ENCODE peak calls at places on chromosomes 6 and 20, in eight cellular contexts. One of them, this sample, is unnamed.

GRCh38 chr20:47204746-47205122 is 151.8 kb downstream of the ZMYND8 start:
- DNase-seq in GM23248: no peak
- DNase-seq in neural progenitor cell: no peak
- DNase-seq in GM23338: no peak
- DNase-seq in fibroblast of lung: no peak
- DNase-seq in PC-3: no peak
- DNase-seq in mesenchymal stem cell: no peak
- DNase-seq in hepatocyte: no peak
- DNase-seq in this sample: no peak

GRCh38 chr6:92495246-92495645 is 924.1 kb downstream of the EPHA7 start:
- DNase-seq in GM23248: no peak
- DNase-seq in neural progenitor cell: no peak
- DNase-seq in GM23338: no peak
- DNase-seq in fibroblast of lung: peak; percentile 1
- DNase-seq in PC-3: no peak
- DNase-seq in mesenchymal stem cell: peak; percentile 72
- DNase-seq in hepatocyte: no peak
- DNase-seq in this sample: no peak

GRCh38 chr6:139028658-139029469 is at the start of gene ABRACL:
- DNase-seq in GM23248: peak; percentile 77
- DNase-seq in neural progenitor cell: peak; percentile 52
- DNase-seq in GM23338: peak; percentile 48
- DNase-seq in fibroblast of lung: peak; percentile 56
- DNase-seq in PC-3: peak; percentile 65
- DNase-seq in mesenchymal stem cell: peak; percentile 82
- DNase-seq in hepatocyte: peak; percentile 86
- DNase-seq in this sample: peak; percentile 69

GRCh38 chr20:17615645-17616479 is 46.0 kb downstream of the DSTN start:
- DNase-seq in GM23248: no peak
- DNase-seq in neural progenitor cell: no peak
- DNase-seq in GM23338: no peak
- DNase-seq in fibroblast of lung: no peak
- DNase-seq in PC-3: no peak
- DNase-seq in mesenchymal stem cell: no peak
- DNase-seq in hepatocyte: no peak
- DNase-seq in this sample: no peak

GRCh38 chr20:1020614-1021013 is 18.5 kb upstream of the RSPO4 start:
- DNase-seq in GM23248: no peak
- DNase-seq in neural progenitor cell: no peak
- DNase-seq in GM23338: no peak
- DNase-seq in fibroblast of lung: no peak
- DNase-seq in PC-3: no peak
- DNase-seq in mesenchymal stem cell: no peak
- DNase-seq in hepatocyte: no peak
- DNase-seq in this sample: no peak

GRCh38 chr6:17103715-17104114 is 1.9 kb downstream of the STMND1 start:
- DNase-seq in GM23248: peak; percentile 34
- DNase-seq in neural progenitor cell: no peak
- DNase-seq in GM23338: peak; percentile 75
- DNase-seq in fibroblast of lung: no peak
- DNase-seq in PC-3: peak; percentile 39
- DNase-seq in mesenchymal stem cell: no peak
- DNase-seq in hepatocyte: no peak
- DNase-seq in this sample: no peak

GRCh38 chr20:22684072-22684762 is 99.8 kb upstream of the FOXA2 start:
- DNase-seq in GM23248: peak; percentile 82
- DNase-seq in neural progenitor cell: peak; percentile 87
- DNase-seq in GM23338: peak; percentile 90
- DNase-seq in fibroblast of lung: peak; percentile 74
- DNase-seq in PC-3: peak; percentile 90
- DNase-seq in mesenchymal stem cell: peak; percentile 73
- DNase-seq in hepatocyte: peak; percentile 86
- DNase-seq in this sample: peak; percentile 65

GRCh38 chr20:3430376-3431069 is 23.1 kb upstream of the DNAAF9 start:
- DNase-seq in GM23248: no peak
- DNase-seq in neural progenitor cell: no peak
- DNase-seq in GM23338: no peak
- DNase-seq in fibroblast of lung: no peak
- DNase-seq in PC-3: no peak
- DNase-seq in mesenchymal stem cell: no peak
- DNase-seq in hepatocyte: no peak
- DNase-seq in this sample: no peak

GRCh38 chr6:166866839-166867637 is 89.3 kb downstream of the RNASET2 start:
- DNase-seq in GM23248: no peak
- DNase-seq in neural progenitor cell: no peak
- DNase-seq in GM23338: no peak
- DNase-seq in fibroblast of lung: no peak
- DNase-seq in PC-3: no peak
- DNase-seq in mesenchymal stem cell: no peak
- DNase-seq in hepatocyte: no peak
- DNase-seq in this sample: no peak

GRCh38 chr6:69719602-69720193 is 77.1 kb downstream of the LMBRD1 start:
- DNase-seq in GM23248: peak; percentile 42
- DNase-seq in neural progenitor cell: peak; percentile 19
- DNase-seq in GM23338: peak; percentile 35
- DNase-seq in fibroblast of lung: peak; percentile 59
- DNase-seq in PC-3: peak; percentile 50
- DNase-seq in mesenchymal stem cell: peak; percentile 41
- DNase-seq in hepatocyte: peak; percentile 34
- DNase-seq in this sample: peak; percentile 46

GRCh38 chr20:43508106-43508505 is 609 bp downstream of the L3MBTL1 start:
- DNase-seq in GM23248: no peak
- DNase-seq in neural progenitor cell: peak; percentile 52
- DNase-seq in GM23338: peak; percentile 54
- DNase-seq in fibroblast of lung: no peak
- DNase-seq in PC-3: peak; percentile 22
- DNase-seq in mesenchymal stem cell: no peak
- DNase-seq in hepatocyte: peak; percentile 27
- DNase-seq in this sample: no peak

GRCh38 chr6:119672725-119673124 is 323.2 kb upstream of the MAN1A1 start:
- DNase-seq in GM23248: no peak
- DNase-seq in neural progenitor cell: peak; percentile 81
- DNase-seq in GM23338: peak; percentile 56
- DNase-seq in fibroblast of lung: no peak
- DNase-seq in PC-3: no peak
- DNase-seq in mesenchymal stem cell: no peak
- DNase-seq in hepatocyte: no peak
- DNase-seq in this sample: no peak

GRCh38 chr6:2937627-2938003 is 33.8 kb downstream of the SERPINB6 start:
- DNase-seq in GM23248: no peak
- DNase-seq in neural progenitor cell: no peak
- DNase-seq in GM23338: no peak
- DNase-seq in fibroblast of lung: no peak
- DNase-seq in PC-3: no peak
- DNase-seq in mesenchymal stem cell: no peak
- DNase-seq in hepatocyte: no peak
- DNase-seq in this sample: no peak

GRCh38 chr20:10553326-10553984 is 118.3 kb downstream of the SLX4IP start:
- DNase-seq in GM23248: peak; percentile 85
- DNase-seq in neural progenitor cell: peak; percentile 80
- DNase-seq in GM23338: peak; percentile 87
- DNase-seq in fibroblast of lung: peak; percentile 87
- DNase-seq in PC-3: peak; percentile 91
- DNase-seq in mesenchymal stem cell: peak; percentile 77
- DNase-seq in hepatocyte: peak; percentile 81
- DNase-seq in this sample: peak; percentile 67

GRCh38 chr20:6756961-6757595 is 10.4 kb upstream of the BMP2 start:
- DNase-seq in GM23248: no peak
- DNase-seq in neural progenitor cell: no peak
- DNase-seq in GM23338: no peak
- DNase-seq in fibroblast of lung: no peak
- DNase-seq in PC-3: no peak
- DNase-seq in mesenchymal stem cell: no peak
- DNase-seq in hepatocyte: no peak
- DNase-seq in this sample: no peak

GRCh38 chr6:35973670-35974222 is 50.7 kb downstream of the SLC26A8 start:
- DNase-seq in GM23248: no peak
- DNase-seq in neural progenitor cell: no peak
- DNase-seq in GM23338: no peak
- DNase-seq in fibroblast of lung: no peak
- DNase-seq in PC-3: peak; percentile 80
- DNase-seq in mesenchymal stem cell: peak; percentile 6
- DNase-seq in hepatocyte: peak; percentile 78
- DNase-seq in this sample: peak; percentile 93

GRCh38 chr20:33650753-33651561 is 11.2 kb upstream of the C20orf144 start:
- DNase-seq in GM23248: no peak
- DNase-seq in neural progenitor cell: no peak
- DNase-seq in GM23338: no peak
- DNase-seq in fibroblast of lung: no peak
- DNase-seq in PC-3: peak; percentile 70
- DNase-seq in mesenchymal stem cell: no peak
- DNase-seq in hepatocyte: peak; percentile 21
- DNase-seq in this sample: no peak

GRCh38 chr20:43900496-43900895 is 14.2 kb upstream of the TOX2 start:
- DNase-seq in GM23248: no peak
- DNase-seq in neural progenitor cell: peak; percentile 45
- DNase-seq in GM23338: no peak
- DNase-seq in fibroblast of lung: peak; percentile 73
- DNase-seq in PC-3: no peak
- DNase-seq in mesenchymal stem cell: no peak
- DNase-seq in hepatocyte: no peak
- DNase-seq in this sample: no peak

GRCh38 chr6:146865756-146866266 is 267.0 kb downstream of the ADGB start:
- DNase-seq in GM23248: no peak
- DNase-seq in neural progenitor cell: no peak
- DNase-seq in GM23338: no peak
- DNase-seq in fibroblast of lung: no peak
- DNase-seq in PC-3: no peak
- DNase-seq in mesenchymal stem cell: no peak
- DNase-seq in hepatocyte: no peak
- DNase-seq in this sample: no peak

GRCh38 chr20:59939879-59940128 is 301 bp downstream of the PPP1R3D start:
- DNase-seq in GM23248: peak; percentile 59
- DNase-seq in neural progenitor cell: no peak
- DNase-seq in GM23338: no peak
- DNase-seq in fibroblast of lung: no peak
- DNase-seq in PC-3: no peak
- DNase-seq in mesenchymal stem cell: no peak
- DNase-seq in hepatocyte: no peak
- DNase-seq in this sample: no peak

GRCh38 chr20:41701596-41702350 is 83.6 kb upstream of the CHD6 start:
- DNase-seq in GM23248: peak; percentile 61
- DNase-seq in neural progenitor cell: peak; percentile 8
- DNase-seq in GM23338: peak; percentile 42
- DNase-seq in fibroblast of lung: no peak
- DNase-seq in PC-3: no peak
- DNase-seq in mesenchymal stem cell: no peak
- DNase-seq in hepatocyte: no peak
- DNase-seq in this sample: no peak

GRCh38 chr20:62787329-62787728 is 8.9 kb upstream of the MRGBP start:
- DNase-seq in GM23248: no peak
- DNase-seq in neural progenitor cell: no peak
- DNase-seq in GM23338: no peak
- DNase-seq in fibroblast of lung: no peak
- DNase-seq in PC-3: no peak
- DNase-seq in mesenchymal stem cell: peak; percentile 33
- DNase-seq in hepatocyte: no peak
- DNase-seq in this sample: no peak

GRCh38 chr6:108360919-108361311 is 66.1 kb downstream of the AFG1L start:
- DNase-seq in GM23248: no peak
- DNase-seq in neural progenitor cell: no peak
- DNase-seq in GM23338: no peak
- DNase-seq in fibroblast of lung: no peak
- DNase-seq in PC-3: no peak
- DNase-seq in mesenchymal stem cell: no peak
- DNase-seq in hepatocyte: no peak
- DNase-seq in this sample: no peak

GRCh38 chr6:44253307-44254101 is 3.8 kb downstream of the SLC35B2 start:
- DNase-seq in GM23248: peak; percentile 58
- DNase-seq in neural progenitor cell: peak; percentile 67
- DNase-seq in GM23338: peak; percentile 83
- DNase-seq in fibroblast of lung: no peak
- DNase-seq in PC-3: peak; percentile 64
- DNase-seq in mesenchymal stem cell: peak; percentile 62
- DNase-seq in hepatocyte: peak; percentile 65
- DNase-seq in this sample: peak; percentile 39

DNA sequence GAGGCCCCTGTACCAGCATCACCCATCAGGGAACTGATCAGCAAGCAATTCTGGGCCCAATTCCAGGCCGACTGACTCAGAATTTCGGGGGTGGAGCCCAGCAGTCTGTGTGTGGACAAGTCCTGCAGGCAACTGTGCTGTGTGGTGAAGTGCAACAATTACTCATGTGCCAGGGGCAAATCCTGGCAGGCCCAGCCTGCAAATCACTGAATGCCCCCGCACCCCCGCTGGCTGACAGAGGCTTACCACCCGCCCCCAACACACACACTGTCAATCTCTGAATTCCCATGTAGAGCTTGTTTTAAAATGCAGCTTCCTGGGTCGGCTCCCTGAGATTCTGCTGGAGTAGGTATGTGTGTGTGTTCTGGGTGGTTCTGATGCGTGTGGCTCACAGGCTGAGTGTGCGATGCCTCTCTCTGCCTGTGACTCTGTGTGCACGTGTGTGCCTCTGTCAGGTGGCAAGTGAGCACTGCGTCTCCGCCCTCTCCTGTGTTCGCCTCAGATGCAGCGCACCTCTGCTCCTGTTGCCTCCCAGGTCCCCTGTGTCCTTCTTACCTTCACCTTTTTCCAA is 45.4 kb downstream of the SSR1 start:
- DNase-seq in GM23248: peak; percentile 97
- DNase-seq in neural progenitor cell: no peak
- DNase-seq in GM23338: no peak
- DNase-seq in fibroblast of lung: peak; percentile 89
- DNase-seq in PC-3: peak; percentile 99
- DNase-seq in mesenchymal stem cell: peak; percentile 89
- DNase-seq in hepatocyte: peak; percentile 32
- DNase-seq in this sample: no peak
- H2AFZ ChIP-seq in GM23248: peak overlapping the region; percentile 41
- H2AFZ ChIP-seq in neural progenitor cell: no peak overlapping the region
- H2AFZ ChIP-seq in GM23338: no peak overlapping the region
- H2AFZ ChIP-seq in fibroblast of lung: no peak overlapping the region
- H2AFZ ChIP-seq in PC-3: peak overlapping the region; percentile 72
- H2AFZ ChIP-seq in mesenchymal stem cell: no peak overlapping the region
- H2AFZ ChIP-seq in hepatocyte: no peak overlapping the region
- H2AFZ ChIP-seq in this sample: no peak overlapping the region

GRCh38 chr20:49490689-49491088 is 8.2 kb upstream of the KCNB1 start:
- DNase-seq in GM23248: no peak
- DNase-seq in neural progenitor cell: no peak
- DNase-seq in GM23338: no peak
- DNase-seq in fibroblast of lung: no peak
- DNase-seq in PC-3: peak; percentile 52
- DNase-seq in mesenchymal stem cell: peak; percentile 3
- DNase-seq in hepatocyte: peak; percentile 19
- DNase-seq in this sample: no peak
- H3K27me3 ChIP-seq in GM23248: peaks cover 56% of the 10 kb centered on the region
- H3K27me3 ChIP-seq in neural progenitor cell: peaks cover 38% of the 10 kb centered on the region
- H3K27me3 ChIP-seq in GM23338: peaks cover 7% of the 10 kb centered on the region
- H3K27me3 ChIP-seq in fibroblast of lung: peaks cover 11% of the 10 kb centered on the region
- H3K27me3 ChIP-seq in PC-3: peaks cover 38% of the 10 kb centered on the region
- H3K27me3 ChIP-seq in mesenchymal stem cell: peaks cover 74% of the 10 kb centered on the region
- H3K27me3 ChIP-seq in hepatocyte: peaks cover 30% of the 10 kb centered on the region
- H3K27me3 ChIP-seq in this sample: peaks cover 4% of the 10 kb centered on the region

GRCh38 chr20:50724851-50725721 is 6.3 kb upstream of the PARD6B start:
- DNase-seq in GM23248: peak; percentile 98
- DNase-seq in neural progenitor cell: peak; percentile 72
- DNase-seq in GM23338: peak; percentile 62
- DNase-seq in fibroblast of lung: peak; percentile 84
- DNase-seq in PC-3: peak; percentile 91
- DNase-seq in mesenchymal stem cell: peak; percentile 99
- DNase-seq in hepatocyte: peak; percentile 94
- DNase-seq in this sample: no peak
- H2AFZ ChIP-seq in GM23248: peak overlapping the region; percentile 58
- H2AFZ ChIP-seq in neural progenitor cell: peak overlapping the region; percentile 94
- H2AFZ ChIP-seq in GM23338: peak overlapping the region; percentile 98
- H2AFZ ChIP-seq in fibroblast of lung: peak overlapping the region; percentile 45
- H2AFZ ChIP-seq in PC-3: peak overlapping the region; percentile 75
- H2AFZ ChIP-seq in mesenchymal stem cell: no peak overlapping the region
- H2AFZ ChIP-seq in hepatocyte: no peak overlapping the region
- H2AFZ ChIP-seq in this sample: no peak overlapping the region

GRCh38 chr6:144416773-144417172 is 131.6 kb downstream of the UTRN start:
- DNase-seq in GM23248: peak; percentile 12
- DNase-seq in neural progenitor cell: no peak
- DNase-seq in GM23338: no peak
- DNase-seq in fibroblast of lung: peak; percentile 60
- DNase-seq in PC-3: peak; percentile 16
- DNase-seq in mesenchymal stem cell: no peak
- DNase-seq in hepatocyte: no peak
- DNase-seq in this sample: no peak
- H3K27me3 ChIP-seq in GM23248: no peaks in the 10 kb centered on the region
- H3K27me3 ChIP-seq in neural progenitor cell: no peaks in the 10 kb centered on the region
- H3K27me3 ChIP-seq in GM23338: no peaks in the 10 kb centered on the region
- H3K27me3 ChIP-seq in fibroblast of lung: no peaks in the 10 kb centered on the region
- H3K27me3 ChIP-seq in PC-3: no peaks in the 10 kb centered on the region
- H3K27me3 ChIP-seq in mesenchymal stem cell: no peaks in the 10 kb centered on the region
- H3K27me3 ChIP-seq in hepatocyte: no peaks in the 10 kb centered on the region
- H3K27me3 ChIP-seq in this sample: no peaks in the 10 kb centered on the region